ENCODE peak calls at places on chromosome 10, in seven cellular contexts. D is lower lobe of right lung, F is pancreas, L is tibial artery, X is mammary epithelial cell, W is psoas muscle, S is cardiac muscle cell. Z is an unnamed sample.
A peak's percentile ranks its signal among the peaks of the same experiment; 100 is the strongest.

GRCh38 chr10:96720422-96721206 is at the start of gene PIK3AP1:
- DNase-seq in F (peak; percentile 64), L (peak; percentile 38), X (no peak), S (peak; percentile 62), D (peak; percentile 82), W (peak; percentile 54), Z (peak; percentile 76)

GRCh38 chr10:8039323-8039922 is 15.1 kb upstream of the GATA3 start:
- DNase-seq in S (no peak), L (no peak), F (no peak), D (no peak), X (no peak), W (no peak), Z (no peak)

GRCh38 chr10:111578076-111578475 is 501.2 kb downstream of the ADRA2A start:
- DNase-seq in F (no peak), D (no peak), W (no peak), S (no peak), X (no peak), L (no peak), Z (no peak)

GRCh38 chr10:81730901-81731300 is 144.1 kb upstream of the NRG3 start:
- DNase-seq in S (no peak), W (no peak), F (no peak), D (no peak), L (no peak), X (no peak), Z (no peak)

GRCh38 chr10:14022954-14023353 is 307.8 kb downstream of the FRMD4A start:
- DNase-seq in S (no peak), L (no peak), X (no peak), F (no peak), D (no peak), W (no peak), Z (no peak)

GRCh38 chr10:95472304-95473088 is 88.7 kb downstream of the SORBS1 start:
- DNase-seq in D (no peak), S (no peak), L (no peak), F (no peak), X (no peak), W (no peak), Z (no peak)

GRCh38 chr10:102408728-102409603 is 9.6 kb downstream of the PSD start:
- DNase-seq in X (no peak), L (no peak), D (peak; percentile 47), W (no peak), F (no peak), S (peak; percentile 77), Z (no peak)

GRCh38 chr10:23886355-23886754 is 322.6 kb upstream of the KIAA1217 start:
- DNase-seq in D (no peak), X (no peak), W (no peak), F (no peak), L (no peak), S (peak; percentile 48), Z (no peak)

GRCh38 chr10:71307469-71308085 is 11.5 kb upstream of the SLC29A3 start:
- DNase-seq in D (no peak), F (no peak), X (no peak), S (no peak), L (peak; percentile 30), W (no peak), Z (no peak)

GRCh38 chr10:97714401-97715258 is 1.1 kb downstream of the MARVELD1 start:
- DNase-seq in S (peak; percentile 68), X (peak; percentile 83), D (peak; percentile 76), W (peak; percentile 78), L (peak; percentile 90), F (no peak), Z (peak; percentile 90)

GRCh38 chr10:32139223-32140073 is 83.2 kb upstream of the KIF5B start:
- DNase-seq in D (peak; percentile 82), W (peak; percentile 85), X (peak; percentile 94), S (no peak), F (peak; percentile 41), L (peak; percentile 93), Z (peak; percentile 89)

GRCh38 chr10:24873281-24873683 is 79.1 kb downstream of the PRTFDC1 start:
- DNase-seq in S (no peak), L (peak; percentile 32), D (no peak), X (peak; percentile 84), W (no peak), F (no peak), Z (no peak)

GRCh38 chr10:125375210-125375609 is 214.8 kb upstream of the CTBP2 start:
- DNase-seq in X (peak; percentile 46), W (no peak), F (no peak), S (no peak), D (no peak), L (no peak), Z (no peak)

GRCh38 chr10:66321746-66322145 is 604.1 kb upstream of the LRRTM3 start:
- DNase-seq in S (no peak), W (no peak), F (no peak), X (no peak), L (no peak), D (no peak), Z (no peak)

GRCh38 chr10:92208736-92209135 is 82.1 kb downstream of the CPEB3 start:
- DNase-seq in F (no peak), D (no peak), L (no peak), S (no peak), X (peak; percentile 61), W (no peak), Z (no peak)

GRCh38 chr10:29895436-29895835 is 163.9 kb downstream of the JCAD start:
- DNase-seq in S (no peak), W (peak; percentile 71), X (peak; percentile 57), F (no peak), L (peak; percentile 84), D (no peak), Z (no peak)

GRCh38 chr10:119520283-119520682 is 22.2 kb downstream of the RGS10 start:
- DNase-seq in D (no peak), W (no peak), S (no peak), F (no peak), X (no peak), L (no peak), Z (no peak)

GRCh38 chr10:80599424-80599847 is 61.7 kb downstream of the SH2D4B start:
- DNase-seq in S (peak; percentile 88), L (no peak), D (peak; percentile 77), F (no peak), W (no peak), X (peak; percentile 25), Z (peak; percentile 57)

GRCh38 chr10:121405096-121405495 is 193.1 kb downstream of the FGFR2 start:
- DNase-seq in D (no peak), S (no peak), W (no peak), F (peak; percentile 21), L (no peak), X (no peak), Z (no peak)

GRCh38 chr10:3091346-3091787 is 24.0 kb downstream of the PFKP start:
- DNase-seq in S (no peak), F (no peak), L (no peak), D (peak; percentile 79), X (peak; percentile 98), W (no peak), Z (no peak)
- H3K36me3 ChIP-seq in S (peaks cover 5% of the 10 kb centered on the region), F (no peaks in the 10 kb centered on the region), L (no peaks in the 10 kb centered on the region), D (no peaks in the 10 kb centered on the region), X (peaks cover 8% of the 10 kb centered on the region), W (no peaks in the 10 kb centered on the region), Z (peaks cover under 1% of the 10 kb centered on the region)

GRCh38 chr10:100869399-100869798 is 43.4 kb upstream of the SLF2 start:
- DNase-seq in W (no peak), S (no peak), X (no peak), L (no peak), D (no peak), F (no peak), Z (no peak)

GRCh38 chr10:100873081-100873824 is 39.5 kb upstream of the SLF2 start:
- DNase-seq in L (no peak), X (no peak), W (no peak), S (no peak), D (no peak), F (no peak), Z (no peak)

GRCh38 chr10:100873825-100874326 is 38.9 kb upstream of the SLF2 start:
- DNase-seq in L (no peak), S (no peak), F (no peak), D (no peak), X (no peak), W (no peak), Z (no peak)

GRCh38 chr10:100874702-100875483 is 37.9 kb upstream of the SLF2 start:
- DNase-seq in X (no peak), F (no peak), D (no peak), W (no peak), S (no peak), L (no peak), Z (no peak)

DNA sequence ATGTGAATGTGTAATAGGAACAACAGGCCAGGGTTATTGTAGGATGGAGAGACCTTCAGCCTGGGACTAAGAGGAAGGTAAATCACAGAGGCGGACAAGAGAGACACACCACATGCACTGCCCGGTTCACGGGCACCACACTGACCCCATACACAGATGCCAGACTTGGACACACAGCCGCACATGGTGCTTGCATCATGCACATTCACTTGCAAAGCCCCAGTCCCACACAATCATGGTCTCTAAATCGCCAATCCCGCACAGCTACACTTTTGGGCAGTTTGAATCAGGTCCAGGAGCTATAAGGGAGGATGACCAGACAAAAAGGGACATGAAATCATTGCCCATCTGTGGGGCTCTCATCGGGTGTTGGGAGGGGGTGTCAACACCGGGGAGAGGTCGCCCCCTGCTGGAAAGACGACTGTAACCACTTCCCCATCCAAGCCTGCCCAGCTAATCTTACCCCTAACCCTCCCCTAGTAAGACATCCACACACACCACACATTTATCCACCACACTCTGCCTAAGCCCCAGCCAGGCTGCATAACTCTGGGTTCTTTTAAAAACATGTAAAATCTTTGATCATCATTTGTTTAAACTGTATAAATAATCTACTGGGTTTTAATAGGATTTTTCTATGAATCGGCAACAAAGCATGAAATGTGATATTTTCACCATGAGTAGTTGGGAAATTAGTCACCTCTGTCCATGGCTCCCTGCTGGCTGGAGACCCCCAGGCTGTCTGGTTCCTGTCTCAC is 40.5 kb upstream of the SLF2 start:
- DNase-seq in F (peak; percentile 47), D (no peak), W (no peak), S (peak; percentile 67), X (peak; percentile 20), L (no peak), Z (no peak)
- TF ChIP-seq CTCF in F (no peak), D (peak; percentile 33), W (peak; percentile 25), S (peak; percentile 59), X (peak; percentile 69), L (peak; percentile 15), Z (peak; percentile 28)

DNA sequence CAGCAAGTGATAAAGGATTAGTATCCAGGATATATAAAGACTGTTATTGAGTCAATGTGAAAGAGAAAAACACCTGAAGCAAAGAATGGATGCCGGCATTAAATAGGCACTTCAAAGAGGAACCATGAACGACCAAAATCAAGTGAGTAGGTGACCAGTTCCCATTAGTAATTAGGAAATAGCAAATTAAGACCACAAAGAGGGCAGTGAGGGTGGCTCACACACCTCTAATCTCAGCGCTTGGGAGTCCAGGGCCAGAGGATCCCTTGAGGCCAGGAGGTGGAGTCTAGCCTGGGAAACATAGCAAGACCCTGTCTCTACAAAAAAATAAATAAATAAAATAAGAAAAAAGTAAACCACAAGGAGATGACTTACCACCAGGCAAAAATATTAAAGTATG is 1.5 kb upstream of the ANTXRL start:
- DNase-seq in D (no peak), X (no peak), L (no peak), S (no peak), F (no peak), W (no peak), Z (no peak)
- H3K4me3 ChIP-seq in D (peak overlapping the region; percentile 74), X (peak overlapping the region; percentile 62), L (peak overlapping the region; percentile 75), S (peak overlapping the region; percentile 45), F (no peak overlapping the region), W (peak overlapping the region; percentile 82), Z (peak overlapping the region; percentile 56)

DNA sequence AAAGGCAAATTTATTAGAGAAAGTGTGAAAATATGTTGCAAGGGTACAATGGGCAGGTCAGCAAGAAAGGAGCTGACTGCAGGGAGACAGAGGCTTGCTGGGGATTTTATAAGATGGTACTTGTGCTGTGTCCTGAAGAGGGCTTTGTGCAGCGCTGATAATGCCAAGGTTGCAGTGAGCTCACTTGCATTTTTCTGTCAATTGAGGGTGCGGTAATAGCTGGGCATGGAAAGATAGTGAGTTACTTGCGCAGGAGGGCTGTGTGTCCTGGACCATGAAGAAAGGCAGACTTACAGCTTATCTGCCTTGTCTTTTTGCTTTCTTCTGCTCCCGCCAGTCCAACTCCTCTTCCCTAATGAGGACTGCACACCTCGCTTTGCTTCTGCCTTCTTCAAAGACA is 12.5 kb downstream of the CDC123 start:
- DNase-seq in D (no peak), F (no peak), X (no peak), W (no peak), L (no peak), S (no peak), Z (no peak)
- H3K36me3 ChIP-seq in D (peaks cover 71% of the 10 kb centered on the region), F (no peaks in the 10 kb centered on the region), X (peaks cover 18% of the 10 kb centered on the region), W (peaks cover 75% of the 10 kb centered on the region), L (peaks cover 75% of the 10 kb centered on the region), S (peaks cover 27% of the 10 kb centered on the region), Z (peaks cover 71% of the 10 kb centered on the region)